ENCODE peak calls at places on chromosomes 2 and 18, in four cellular contexts. E is psoas muscle; U is CD8-positive, alpha-beta T cell; C is SJCRH30. X is an unnamed sample. For H3K36me3 and H3K27me3, the result is how much of the 10 kb centered on the place peaks cover.

GRCh38 chr2:1282552-1282951 is 130.7 kb upstream of the TPO start:
- DNase-seq in U (no peak), C (no peak), E (no peak), X (no peak)

GRCh38 chr18:57931038-57931437 is 113.0 kb upstream of the NEDD4L start:
- DNase-seq in C (no peak), E (no peak), U (no peak), X (no peak)

GRCh38 chr2:157261199-157261782 is 3.8 kb downstream of the GALNT5 start:
- DNase-seq in U (no peak), C (no peak), E (no peak), X (no peak)

GRCh38 chr2:163405298-163405697 is 330.5 kb downstream of the FIGN start:
- DNase-seq in U (no peak), E (no peak), C (peak), X (no peak)

GRCh38 chr18:36419913-36420531 is 122.5 kb downstream of the FHOD3 start:
- DNase-seq in U (no peak), C (no peak), E (no peak), X (no peak)

GRCh38 chr2:179677148-179677688 is 184.2 kb downstream of the ZNF385B start:
- DNase-seq in U (no peak), E (no peak), C (no peak), X (no peak)

GRCh38 chr18:3498705-3499451 is 48.9 kb downstream of the TGIF1 start:
- DNase-seq in E (no peak), C (peak), U (no peak), X (peak)

GRCh38 chr2:57862153-57862552 is 184.5 kb upstream of the VRK2 start:
- DNase-seq in E (no peak), U (no peak), C (no peak), X (no peak)

GRCh38 chr2:75570948-75571729 is 10.4 kb upstream of the EVA1A start:
- DNase-seq in E (no peak), U (no peak), C (peak), X (no peak)

GRCh38 chr18:62523631-62524442 is 1.0 kb downstream of the ZCCHC2 start:
- DNase-seq in E (peak), U (peak), C (peak), X (peak)

GRCh38 chr2:75100011-75100680 is 99.2 kb downstream of the TACR1 start:
- DNase-seq in E (no peak), C (no peak), U (no peak), X (no peak)

GRCh38 chr2:197248623-197249022 is 62.0 kb downstream of the ANKRD44 start:
- DNase-seq in E (no peak), C (no peak), U (no peak), X (no peak)

GRCh38 chr18:64233855-64234254 is 85.0 kb upstream of the LINC00305 start:
- DNase-seq in C (no peak), U (no peak), E (no peak), X (no peak)

GRCh38 chr2:189876271-189876670 is 92.0 kb downstream of the PMS1 start:
- DNase-seq in U (no peak), E (no peak), C (no peak), X (no peak)

GRCh38 chr18:48781041-48781989 is 169.4 kb downstream of the SMAD7 start:
- DNase-seq in U (no peak), E (peak), C (peak), X (peak)

GRCh38 chr2:19868705-19869550 is 32.9 kb downstream of the TTC32 start:
- DNase-seq in C (no peak), U (peak), E (peak), X (peak)

GRCh38 chr2:17791121-17791902 is 24.9 kb upstream of the MSGN1 start:
- DNase-seq in C (no peak), U (no peak), E (no peak), X (no peak)

GRCh38 chr2:215375467-215375830 is 60.4 kb downstream of the FN1 start:
- DNase-seq in U (no peak), C (no peak), E (no peak), X (no peak)

GRCh38 chr2:127052771-127053691 is 53.9 kb downstream of the BIN1 start:
- DNase-seq in E (peak), C (no peak), U (no peak), X (peak)

GRCh38 chr2:216163518-216163917 is 54.4 kb downstream of the XRCC5 start:
- DNase-seq in C (no peak), U (no peak), E (no peak), X (no peak)

GRCh38 chr2:53131416-53131815 is 636.2 kb upstream of the CHAC2 start:
- DNase-seq in U (no peak), E (no peak), C (no peak), X (no peak)

GRCh38 chr2:31384351-31384750 is 30.2 kb downstream of the XDH start:
- DNase-seq in E (no peak), U (no peak), C (peak), X (no peak)

GRCh38 chr2:73063472-73063871 is 8.0 kb downstream of the SFXN5 start:
- DNase-seq in U (no peak), E (no peak), C (no peak), X (no peak)

GRCh38 chr18:61572871-61573270 is 239.6 kb downstream of the CDH20 start:
- DNase-seq in E (no peak), C (no peak), U (no peak), X (no peak)

GRCh38 chr2:73279852-73280251 is 4.4 kb downstream of the FBXO41 start:
- DNase-seq in U (no peak), E (no peak), C (no peak), X (no peak)

GRCh38 chr18:44458777-44459176 is 221.9 kb upstream of the SETBP1 start:
- DNase-seq in U (no peak), E (no peak), C (no peak), X (no peak)

GRCh38 chr2:190183535-190183934 is 121.0 kb upstream of the MSTN start:
- DNase-seq in U (no peak), C (no peak), E (no peak), X (no peak)

GRCh38 chr2:197090713-197091367 is 164.3 kb upstream of the PGAP1 start:
- DNase-seq in C (peak), U (no peak), E (no peak), X (no peak)

GRCh38 chr18:76437011-76437410 is 58.0 kb downstream of the ZNF516 start:
- DNase-seq in U (no peak), E (no peak), C (no peak), X (no peak)

GRCh38 chr18:62928316-62928715 is 213.0 kb downstream of the PHLPP1 start:
- DNase-seq in C (no peak), E (no peak), U (no peak), X (no peak)

GRCh38 chr2:8300216-8300615 is 381.6 kb upstream of the ID2 start:
- DNase-seq in C (no peak), E (no peak), U (no peak), X (no peak)

GRCh38 chr2:96527990-96528679 is 8.4 kb upstream of the ARID5A start:
- DNase-seq in C (peak), E (peak), U (no peak), X (peak)

DNA sequence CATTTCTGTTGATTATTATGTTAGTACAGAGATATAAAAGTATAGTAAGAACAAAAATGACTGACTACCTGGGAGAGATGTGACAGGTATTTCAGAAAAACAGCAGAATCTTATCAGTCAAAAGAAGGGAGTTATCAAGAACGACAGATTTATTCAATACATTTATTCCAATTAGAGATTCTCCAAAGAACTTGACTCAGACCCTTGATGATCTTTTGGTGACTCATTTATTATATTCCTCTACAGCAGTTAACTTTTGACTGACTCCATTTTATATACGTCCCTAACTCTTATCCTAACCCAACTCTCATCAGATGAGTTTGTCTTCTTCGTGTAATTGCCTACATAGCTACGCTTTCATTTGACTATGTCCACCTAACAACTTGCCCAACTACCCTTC is 91.1 kb downstream of the C2orf74 start:
- DNase-seq in E (no peak), C (no peak), U (no peak), X (no peak)
- H3K36me3 ChIP-seq in E (half or more), C (under half), U (under half), X (half or more)

DNA sequence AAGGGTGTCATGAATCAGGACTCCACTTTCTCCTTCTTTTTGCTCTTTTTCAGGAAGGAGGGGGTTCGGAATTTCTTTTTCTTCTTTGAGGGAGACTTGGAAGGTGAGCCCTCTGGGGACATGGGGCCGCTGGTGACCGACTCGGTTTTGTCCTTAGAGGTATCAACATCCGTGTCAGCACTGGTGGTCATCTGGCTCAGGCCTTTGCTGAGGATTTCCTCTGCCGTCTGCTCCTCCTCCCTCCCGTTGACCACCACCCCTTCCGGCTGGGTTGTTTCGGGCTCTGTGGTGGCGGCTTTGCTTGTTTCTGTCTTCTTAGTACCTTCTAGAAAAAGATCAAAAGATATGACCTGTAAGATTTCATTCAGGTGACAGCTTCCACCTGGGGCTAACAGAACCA is 104.6 kb downstream of the ADD2 start:
- DNase-seq in U (no peak), E (no peak), C (no peak), X (no peak)
- H3K27me3 ChIP-seq in U (under half), E (under half), C (under half), X (under half)

DNA sequence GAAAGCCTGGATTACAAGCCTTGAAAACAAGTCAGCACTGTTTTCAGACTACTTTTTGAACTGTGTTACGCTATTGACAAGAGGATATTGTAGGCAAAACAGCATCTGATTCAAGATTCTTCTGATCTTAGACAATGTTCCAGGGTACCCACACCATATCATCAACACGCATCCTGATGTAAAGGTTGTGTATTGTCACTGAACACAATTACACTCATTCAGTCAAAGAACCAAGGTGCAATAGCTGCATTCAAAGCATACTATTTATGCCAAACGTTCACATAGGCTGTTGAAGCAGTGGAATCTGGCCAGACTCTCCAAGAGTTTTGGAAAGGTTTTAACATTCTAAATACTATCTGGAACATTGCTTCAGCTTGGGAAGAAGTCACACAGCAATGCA is 47.9 kb upstream of the MSH6 start:
- DNase-seq in E (no peak), C (no peak), U (no peak), X (no peak)
- H3K36me3 ChIP-seq in E (under half), C (under half), U (under half), X (under half)

GRCh38 chr18:13910501-13910900 is 4.8 kb downstream of the MC2R start:
- DNase-seq in C (peak), U (no peak), E (no peak), X (no peak)
- H3K27me3 ChIP-seq in C (under half), U (under half), E (under half), X (under half)

GRCh38 chr2:60536716-60537115 is 16.7 kb downstream of the BCL11A start:
- DNase-seq in E (no peak), C (no peak), U (no peak), X (no peak)
- H3K36me3 ChIP-seq in E (under half), C (under half), U (under half), X (under half)

GRCh38 chr2:120440521-120441350 is 94.8 kb downstream of the INHBB start:
- DNase-seq in E (no peak), U (no peak), C (no peak), X (no peak)
- H3K27me3 ChIP-seq in E (under half), U (under half), C (under half), X (under half)

DNA sequence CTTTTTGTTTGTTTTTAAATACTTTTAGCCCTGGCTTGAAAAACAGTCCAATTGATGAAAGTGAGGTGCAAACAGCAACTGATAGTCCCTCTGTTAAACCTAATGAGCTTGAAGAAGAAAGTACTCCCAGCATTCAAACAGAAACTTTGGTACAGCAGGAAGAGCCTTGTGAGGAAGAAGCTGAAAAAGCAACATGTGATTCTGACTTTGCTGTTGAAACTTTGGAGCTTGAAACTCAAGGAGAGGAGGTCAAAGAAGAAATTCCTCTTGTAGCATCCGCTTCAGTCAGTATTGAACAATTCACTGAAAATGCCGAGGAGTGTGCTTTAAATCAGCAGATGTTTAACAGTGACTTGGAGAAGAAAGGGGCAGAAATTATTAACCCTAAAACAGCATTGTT is 30.6 kb upstream of the DYSF start:
- DNase-seq in E (no peak), C (no peak), U (no peak), X (no peak)
- H3K36me3 ChIP-seq in E (half or more), C (half or more), U (under half), X (half or more)